ENCODE peak calls at places on chromosomes 1 and 21, in ten cellular contexts. R, H, B, I, Z, V, Y, K, L and F are unnamed samples.

GRCh38 chr1:61448934-61449368 is 276.0 kb downstream of the TM2D1 start:
- DNase-seq in R (no peak), H (no peak), B (no peak), I (no peak), Z (no peak), V (no peak), Y (peak; percentile 84), K (peak; percentile 72), L (no peak), F (no peak)

GRCh38 chr1:42788021-42788420 is 3.2 kb downstream of the TMEM269 start:
- DNase-seq in R (no peak), H (no peak), B (no peak), I (no peak), Z (no peak), V (no peak), Y (no peak), K (no peak), L (no peak), F (no peak)

GRCh38 chr1:99004270-99005141 is at the start of gene PLPPR5:
- DNase-seq in R (no peak), H (no peak), B (peak; percentile 8), I (peak; percentile 32), Z (peak; percentile 39), V (no peak), Y (peak; percentile 17), K (no peak), L (no peak), F (no peak)

GRCh38 chr1:55305735-55306134 is 90.6 kb upstream of the USP24 start:
- DNase-seq in R (no peak), H (no peak), B (no peak), I (peak; percentile 70), Z (no peak), V (no peak), Y (no peak), K (no peak), L (no peak), F (no peak)

GRCh38 chr1:111422546-111423391 is 4.8 kb downstream of the OVGP1 start:
- DNase-seq in R (no peak), H (no peak), B (no peak), I (peak; percentile 34), Z (peak; percentile 49), V (peak; percentile 79), Y (no peak), K (peak; percentile 26), L (no peak), F (no peak)

GRCh38 chr1:102776074-102776473 is 332.2 kb downstream of the COL11A1 start:
- DNase-seq in R (no peak), H (no peak), B (no peak), I (no peak), Z (no peak), V (no peak), Y (no peak), K (no peak), L (no peak), F (no peak)

GRCh38 chr1:61782771-61783170 is 40.5 kb downstream of the PATJ start:
- DNase-seq in R (no peak), H (no peak), B (peak; percentile 33), I (no peak), Z (no peak), V (no peak), Y (no peak), K (no peak), L (peak; percentile 40), F (no peak)

GRCh38 chr1:105558023-105558422 is 1498.5 kb upstream of the PRMT6 start:
- DNase-seq in R (no peak), H (no peak), B (no peak), I (no peak), Z (no peak), V (no peak), Y (no peak), K (no peak), L (no peak), F (no peak)

GRCh38 chr1:2187619-2188018 is 7.0 kb downstream of the FAAP20 start:
- DNase-seq in R (no peak), H (no peak), B (no peak), I (no peak), Z (no peak), V (no peak), Y (peak; percentile 35), K (no peak), L (no peak), F (no peak)

GRCh38 chr1:40064797-40065492 is 24.4 kb downstream of the CAP1 start:
- DNase-seq in R (no peak), H (peak; percentile 65), B (no peak), I (no peak), Z (no peak), V (no peak), Y (no peak), K (no peak), L (no peak), F (no peak)

GRCh38 chr1:10339036-10339567 is 59.8 kb upstream of the PGD start:
- DNase-seq in R (no peak), H (no peak), B (no peak), I (no peak), Z (no peak), V (no peak), Y (no peak), K (no peak), L (no peak), F (no peak)

GRCh38 chr1:71298633-71299032 is 217.8 kb upstream of the ZRANB2 start:
- DNase-seq in R (no peak), H (no peak), B (no peak), I (no peak), Z (no peak), V (no peak), Y (no peak), K (no peak), L (no peak), F (no peak)

GRCh38 chr1:22140681-22141080 is 2.2 kb downstream of the WNT4 start:
- DNase-seq in R (no peak), H (no peak), B (no peak), I (no peak), Z (no peak), V (no peak), Y (no peak), K (no peak), L (no peak), F (no peak)

GRCh38 chr21:45262616-45263015 is 25.1 kb downstream of the POFUT2 start:
- DNase-seq in R (no peak), H (no peak), B (no peak), I (no peak), Z (no peak), V (no peak), Y (no peak), K (peak; percentile 3), L (no peak), F (no peak)